ENCODE peak calls at places on chromosomes 16 and 17, in seven cellular contexts. S is PC-9; Y is CD8-positive, alpha-beta T cell; L is sigmoid colon; U is mucosa of descending colon; B is cardiac fibroblast; T is foreskin fibroblast. Z is an unnamed sample.

GRCh38 chr17:57732062-57732461 is 13.0 kb downstream of the CCDC182 start:
- DNase-seq in S (no peak), Y (no peak), L (no peak), U (no peak), B (no peak), T (no peak), Z (peak)

GRCh38 chr17:12928736-12929135 is 89.1 kb downstream of the ELAC2 start:
- DNase-seq in S (no peak), Y (no peak), L (no peak), U (no peak), B (peak), T (no peak), Z (no peak)

GRCh38 chr16:8849411-8850011 is 19.3 kb downstream of the CARHSP1 start:
- DNase-seq in S (no peak), Y (no peak), L (no peak), U (no peak), B (peak), T (no peak), Z (no peak)

GRCh38 chr16:75280331-75280804 is 28.9 kb upstream of the BCAR1 start:
- DNase-seq in S (peak), Y (no peak), L (no peak), U (no peak), B (no peak), T (no peak), Z (no peak)

GRCh38 chr17:15651583-15652110 is 32.1 kb upstream of the FBXW10B start:
- DNase-seq in S (peak), Y (no peak), L (peak), U (peak), B (peak), T (peak), Z (peak)

GRCh38 chr17:60095381-60095780 is 16.7 kb upstream of the HEATR6 start:
- DNase-seq in S (no peak), Y (no peak), L (no peak), U (no peak), B (no peak), T (no peak), Z (no peak)

GRCh38 chr17:66982011-66982508 is 17.6 kb downstream of the CACNG4 start:
- DNase-seq in S (no peak), Y (no peak), L (no peak), U (no peak), B (no peak), T (peak), Z (peak)

GRCh38 chr17:75237100-75238014 is 24.0 kb downstream of the GGA3 start:
- DNase-seq in S (no peak), Y (no peak), L (no peak), U (no peak), B (no peak), T (no peak), Z (no peak)

GRCh38 chr17:81385320-81386111 is 9.7 kb upstream of the BAHCC1 start:
- DNase-seq in S (no peak), Y (no peak), L (peak), U (peak), B (no peak), T (no peak), Z (no peak)

GRCh38 chr17:27949304-27949703 is 56.1 kb upstream of the LYRM9 start:
- DNase-seq in S (no peak), Y (no peak), L (no peak), U (no peak), B (no peak), T (no peak), Z (no peak)

GRCh38 chr17:48153711-48154642 is 46.4 kb downstream of the SNX11 start:
- DNase-seq in S (peak), Y (no peak), L (no peak), U (peak), B (peak), T (peak), Z (no peak)

GRCh38 chr17:82839617-82840292 is at the start of gene ZNF750:
- DNase-seq in S (peak), Y (no peak), L (peak), U (no peak), B (no peak), T (no peak), Z (no peak)

GRCh38 chr16:85520853-85521736 is 92.0 kb upstream of the GSE1 start:
- DNase-seq in S (peak), Y (no peak), L (peak), U (peak), B (no peak), T (no peak), Z (no peak)

GRCh38 chr17:19513897-19514488 is 19.7 kb upstream of the SLC47A1 start:
- DNase-seq in S (peak), Y (peak), L (peak), U (peak), B (peak), T (peak), Z (peak)

GRCh38 chr16:83002351-83003334 is 375.9 kb downstream of the CDH13 start:
- DNase-seq in S (no peak), Y (no peak), L (no peak), U (no peak), B (peak), T (peak), Z (no peak)

GRCh38 chr16:17766012-17766411 is 295.3 kb upstream of the XYLT1 start:
- DNase-seq in S (no peak), Y (no peak), L (no peak), U (no peak), B (no peak), T (no peak), Z (no peak)

GRCh38 chr16:89246383-89246902 is 28.9 kb downstream of the ZNF778 start:
- DNase-seq in S (no peak), Y (no peak), L (no peak), U (no peak), B (no peak), T (peak), Z (no peak)

GRCh38 chr17:50675190-50675589 is 32.5 kb downstream of the ANKRD40 start:
- DNase-seq in S (no peak), Y (no peak), L (no peak), U (no peak), B (no peak), T (no peak), Z (no peak)

GRCh38 chr17:28871056-28871579 is 16.3 kb downstream of the ERAL1 start:
- DNase-seq in S (no peak), Y (peak), L (no peak), U (no peak), B (no peak), T (no peak), Z (no peak)

GRCh38 chr16:24855678-24856077 is 9.9 kb downstream of the SLC5A11 start:
- DNase-seq in S (no peak), Y (no peak), L (peak), U (no peak), B (no peak), T (no peak), Z (no peak)

GRCh38 chr17:819251-819650 is 37.1 kb downstream of the MRM3 start:
- DNase-seq in S (no peak), Y (no peak), L (no peak), U (no peak), B (no peak), T (no peak), Z (no peak)

GRCh38 chr16:57619133-57619605 is 9.3 kb upstream of the ADGRG1 start:
- DNase-seq in S (no peak), Y (no peak), L (peak), U (no peak), B (no peak), T (no peak), Z (no peak)
- H3K4me3 ChIP-seq in S (peak), Y (no peak), L (no peak), U (no peak), B (no peak), T (no peak), Z (no peak)

GRCh38 chr17:2048805-2049204 is 6.1 kb upstream of the HIC1 start:
- DNase-seq in S (no peak), Y (no peak), L (no peak), U (no peak), B (no peak), T (no peak), Z (no peak)
- H3K4me3 ChIP-seq in S (peak), Y (peak), L (no peak), U (no peak), B (no peak), T (peak), Z (peak)

DNA sequence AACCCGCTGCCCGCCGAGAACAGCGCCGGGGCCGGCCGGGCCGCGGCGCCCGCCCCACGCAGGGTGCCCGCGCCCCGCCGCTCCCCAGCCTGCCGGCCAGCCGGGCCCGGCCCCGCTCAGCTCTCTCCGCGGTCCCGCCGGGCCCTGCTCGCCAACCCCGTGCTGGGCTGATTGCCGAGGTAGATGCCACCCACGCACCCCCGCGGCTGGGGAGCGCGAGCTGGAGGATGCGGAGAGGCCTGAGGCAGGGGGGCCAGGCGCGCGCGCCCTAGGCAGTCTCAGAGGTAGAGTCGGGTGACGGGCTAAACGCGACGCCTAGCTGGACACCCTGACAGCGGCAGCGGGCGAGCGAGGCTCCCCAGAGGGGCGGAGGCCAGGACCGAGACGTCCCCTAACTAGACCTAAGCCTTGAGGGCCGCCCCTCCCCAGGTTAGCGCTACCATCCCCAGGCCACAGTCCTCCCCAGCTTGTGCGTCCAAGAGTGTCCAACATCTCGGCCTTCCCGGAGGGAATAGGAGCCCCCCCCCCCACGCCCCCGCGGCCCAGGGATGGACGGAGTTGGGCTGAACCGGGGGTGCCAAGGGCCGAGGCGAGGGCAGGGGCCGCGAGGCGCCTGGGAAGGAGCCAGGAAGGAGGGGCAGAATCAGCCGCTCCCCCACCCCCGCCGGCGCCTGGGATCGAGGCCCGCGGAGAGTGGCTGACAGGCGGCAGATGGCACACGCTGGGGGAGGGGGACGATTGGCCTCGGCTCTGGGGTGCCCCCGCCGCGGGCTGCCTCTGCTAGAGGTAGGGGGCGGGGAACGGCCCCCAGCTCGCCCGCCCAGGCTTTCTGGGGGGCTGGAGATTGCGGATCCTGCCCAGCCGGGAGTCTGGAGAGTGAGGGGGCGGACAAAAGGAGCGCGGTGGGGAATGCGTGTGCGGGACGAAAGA is 2.6 kb upstream of the ZNF423 start:
- DNase-seq in S (no peak), Y (no peak), L (peak), U (peak), B (peak), T (peak), Z (peak)
- H3K4me3 ChIP-seq in S (no peak), Y (peak), L (peak), U (no peak), B (peak), T (peak), Z (peak)

GRCh38 chr17:35811759-35812158 is 2.5 kb downstream of the TAF15 start:
- DNase-seq in S (no peak), Y (no peak), L (no peak), U (no peak), B (no peak), T (no peak), Z (no peak)
- H3K4me3 ChIP-seq in S (peak), Y (no peak), L (no peak), U (no peak), B (no peak), T (no peak), Z (no peak)

DNA sequence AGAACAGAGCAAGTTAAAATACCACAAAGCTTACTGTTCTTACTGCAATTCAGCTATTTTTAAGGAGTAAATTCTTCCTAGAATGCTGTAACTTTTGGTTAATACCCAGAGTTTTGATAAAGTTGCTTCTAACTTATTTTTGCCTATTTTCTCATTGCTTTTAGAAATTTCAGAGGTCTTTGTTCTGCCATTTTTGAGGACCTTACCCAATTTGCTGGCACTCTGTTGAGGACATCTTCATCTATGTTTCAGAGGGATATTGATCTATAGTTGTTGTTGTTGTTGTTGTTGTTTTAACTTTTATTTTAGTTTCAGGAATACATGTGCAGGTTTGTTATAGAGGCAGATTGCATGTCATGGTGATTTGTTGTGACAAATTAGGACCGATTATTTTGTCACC is 111.0 kb upstream of the NACA2 start:
- DNase-seq in S (no peak), Y (no peak), L (no peak), U (no peak), B (no peak), T (no peak), Z (no peak)
- H3K4me3 ChIP-seq in S (no peak), Y (no peak), L (no peak), U (no peak), B (no peak), T (no peak), Z (no peak)

DNA sequence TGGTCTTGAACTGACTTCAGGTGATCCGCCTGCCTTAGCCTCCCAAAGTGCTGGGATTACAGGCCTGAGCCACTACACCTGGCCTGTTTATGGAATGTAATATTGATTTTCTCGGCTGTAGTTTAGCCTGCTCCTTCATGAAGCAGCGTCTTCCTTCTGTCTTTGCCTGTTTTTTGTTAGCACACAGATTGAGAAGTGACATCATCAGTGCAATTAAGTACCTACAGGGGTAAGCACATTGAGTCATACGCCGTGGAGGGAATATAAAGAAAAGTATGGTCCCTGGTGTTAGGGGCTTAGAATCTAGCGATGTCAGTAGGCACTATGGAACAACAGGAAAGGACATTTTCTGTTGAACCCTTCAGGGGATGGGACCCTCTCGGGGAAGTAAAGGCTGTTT is 48.7 kb upstream of the SEC14L1 start:
- DNase-seq in S (no peak), Y (no peak), L (no peak), U (no peak), B (no peak), T (no peak), Z (no peak)
- H3K4me3 ChIP-seq in S (no peak), Y (no peak), L (no peak), U (no peak), B (no peak), T (no peak), Z (no peak)

GRCh38 chr16:57477531-57478202 is 8.6 kb downstream of the DOK4 start:
- DNase-seq in S (no peak), Y (no peak), L (no peak), U (no peak), B (no peak), T (no peak), Z (no peak)
- H3K4me3 ChIP-seq in S (no peak), Y (no peak), L (no peak), U (no peak), B (no peak), T (no peak), Z (no peak)

DNA sequence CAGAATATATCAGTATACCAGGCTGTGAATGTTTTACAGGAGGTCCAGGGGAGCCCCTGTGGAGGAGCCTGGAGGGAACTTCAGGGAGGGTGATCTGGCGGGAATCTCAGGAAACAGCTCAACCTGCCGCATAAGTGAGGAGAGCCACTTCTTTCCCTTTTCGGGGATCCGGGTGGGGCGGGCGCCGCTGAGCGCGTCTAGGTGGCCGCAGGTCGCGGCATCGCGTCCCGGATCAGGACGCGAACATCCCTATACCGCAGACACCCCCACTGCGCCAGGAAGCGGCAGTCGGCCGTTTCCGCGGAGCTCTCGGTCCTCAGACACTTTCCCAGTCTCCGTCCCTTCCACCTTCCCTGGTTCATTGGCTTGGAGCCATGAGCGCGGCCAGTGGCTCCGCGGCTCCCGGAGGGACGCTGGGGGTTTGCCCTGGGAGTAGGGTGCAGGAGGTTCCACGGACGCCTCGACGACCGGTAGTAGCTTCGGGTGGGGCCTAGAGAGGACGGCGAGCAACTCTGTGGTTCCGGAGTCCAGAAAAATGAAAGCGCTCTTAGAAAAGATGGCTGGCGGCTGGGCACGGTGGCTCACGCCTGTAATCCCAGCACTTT is 3.1 kb upstream of the ZNF764 start:
- DNase-seq in S (no peak), Y (no peak), L (no peak), U (peak), B (peak), T (no peak), Z (peak)
- H3K4me3 ChIP-seq in S (peak), Y (peak), L (peak), U (no peak), B (peak), T (peak), Z (peak)

Z was measured in testis.